ENCODE peak calls at places on chromosome 19, in six cellular contexts. U, D, X, B, W and R are unnamed samples.

GRCh38 chr19:50022823-50023222 is 2.3 kb downstream of the VRK3 start:
- DNase-seq in U (no peak), D (no peak), X (no peak), B (no peak), W (no peak), R (no peak)

GRCh38 chr19:679418-680286 is 3.5 kb downstream of the FSTL3 start:
- DNase-seq in U (peak), D (peak), X (peak), B (peak), W (peak), R (no peak)

GRCh38 chr19:50492303-50493052 is 15.8 kb upstream of the GARIN5A start:
- DNase-seq in U (no peak), D (no peak), X (no peak), B (no peak), W (no peak), R (no peak)

GRCh38 chr19:48896191-48896720 is 2.3 kb downstream of the TULP2 start:
- DNase-seq in U (no peak), D (peak), X (no peak), B (peak), W (peak), R (peak)

GRCh38 chr19:31068268-31068667 is 281.0 kb downstream of the TSHZ3 start:
- DNase-seq in U (no peak), D (no peak), X (no peak), B (no peak), W (no peak), R (no peak)

GRCh38 chr19:33819496-33819874 is 22.8 kb downstream of the KCTD15 start:
- DNase-seq in U (no peak), D (no peak), X (no peak), B (no peak), W (no peak), R (peak)

GRCh38 chr19:49786432-49786831 is 19.6 kb downstream of the AP2A1 start:
- DNase-seq in U (no peak), D (no peak), X (no peak), B (no peak), W (peak), R (no peak)

GRCh38 chr19:16627194-16627927 is 643 bp downstream of the MED26 start:
- DNase-seq in U (peak), D (peak), X (no peak), B (peak), W (no peak), R (no peak)

GRCh38 chr19:16603090-16603489 is 24.9 kb downstream of the MED26 start:
- DNase-seq in U (no peak), D (no peak), X (no peak), B (no peak), W (no peak), R (no peak)

GRCh38 chr19:48646192-48646911 is 365 bp upstream of the CA11 start:
- DNase-seq in U (peak), D (peak), X (no peak), B (peak), W (peak), R (peak)

GRCh38 chr19:7516281-7516862 is 469 bp downstream of the ZNF358 start:
- DNase-seq in U (no peak), D (no peak), X (no peak), B (no peak), W (no peak), R (no peak)

GRCh38 chr19:9128171-9128570 is 1.4 kb upstream of the OR7G3 start:
- DNase-seq in U (no peak), D (no peak), X (no peak), B (no peak), W (no peak), R (no peak)

GRCh38 chr19:50039968-50040367 is 14.2 kb downstream of the ZNF473 start:
- DNase-seq in U (no peak), D (peak), X (no peak), B (no peak), W (no peak), R (no peak)

GRCh38 chr19:34994643-34995471 is 5.3 kb upstream of the GRAMD1A start:
- DNase-seq in U (no peak), D (peak), X (no peak), B (no peak), W (no peak), R (no peak)

GRCh38 chr19:30312582-30313352 is 59.4 kb upstream of the ZNF536 start:
- DNase-seq in U (peak), D (no peak), X (no peak), B (no peak), W (no peak), R (no peak)

GRCh38 chr19:15652559-15653278 is 12.0 kb downstream of the CYP4F3 start:
- DNase-seq in U (no peak), D (no peak), X (no peak), B (no peak), W (no peak), R (no peak)

GRCh38 chr19:12733369-12733896 is 1.1 kb downstream of the TRIR start:
- DNase-seq in U (no peak), D (peak), X (no peak), B (peak), W (no peak), R (peak)

GRCh38 chr19:13286195-13286985 is 136.2 kb downstream of the IER2 start:
- DNase-seq in U (no peak), D (no peak), X (no peak), B (no peak), W (no peak), R (no peak)

GRCh38 chr19:55086730-55087541 is 11.3 kb downstream of the EPS8L1 start:
- DNase-seq in U (peak), D (peak), X (peak), B (no peak), W (peak), R (peak)

GRCh38 chr19:22116760-22117159 is 64.5 kb downstream of the ZNF257 start:
- DNase-seq in U (no peak), D (no peak), X (no peak), B (no peak), W (no peak), R (no peak)

GRCh38 chr19:50639121-50640112 is at the start of gene SYT3:
- DNase-seq in U (no peak), D (no peak), X (no peak), B (no peak), W (peak), R (peak)

GRCh38 chr19:49861541-49862410 is 5.6 kb downstream of the PNKP start:
- DNase-seq in U (no peak), D (no peak), X (no peak), B (no peak), W (peak), R (no peak)

GRCh38 chr19:38815059-38816001 is 2.6 kb upstream of the LGALS4 start:
- DNase-seq in U (no peak), D (peak), X (no peak), B (no peak), W (no peak), R (no peak)

GRCh38 chr19:27774337-27774736 is 1438.6 kb downstream of the UQCRFS1 start:
- DNase-seq in U (no peak), D (no peak), X (no peak), B (peak), W (no peak), R (no peak)

GRCh38 chr19:40233811-40234389 is 7.4 kb upstream of the CCNP start:
- DNase-seq in U (no peak), D (no peak), X (no peak), B (no peak), W (no peak), R (no peak)

GRCh38 chr19:20968092-20968491 is 45.0 kb downstream of the ZNF85 start:
- DNase-seq in U (no peak), D (no peak), X (no peak), B (no peak), W (no peak), R (no peak)

GRCh38 chr19:16367269-16367683 is 42.6 kb downstream of the KLF2 start:
- DNase-seq in U (no peak), D (no peak), X (no peak), B (peak), W (no peak), R (peak)

GRCh38 chr19:50475736-50476223 is 527 bp upstream of the EMC10 start:
- DNase-seq in U (no peak), D (no peak), X (no peak), B (no peak), W (no peak), R (no peak)

GRCh38 chr19:47239610-47240296 is 8.8 kb upstream of the BBC3 start:
- DNase-seq in U (peak), D (no peak), X (no peak), B (no peak), W (peak), R (peak)

GRCh38 chr19:11005521-11005920 is 44.7 kb downstream of the SMARCA4 start:
- DNase-seq in U (no peak), D (no peak), X (no peak), B (no peak), W (no peak), R (no peak)

GRCh38 chr19:12896460-12896859 is 5.5 kb downstream of the GCDH start:
- DNase-seq in U (no peak), D (no peak), X (no peak), B (no peak), W (no peak), R (no peak)

GRCh38 chr19:2048959-2049740 is 1.9 kb downstream of the MKNK2 start:
- DNase-seq in U (no peak), D (no peak), X (no peak), B (peak), W (no peak), R (no peak)

GRCh38 chr19:2270572-2271515 is 11.1 kb downstream of the PEAK3 start:
- DNase-seq in U (peak), D (peak), X (peak), B (peak), W (peak), R (peak)

GRCh38 chr19:7293795-7294570 is at the start of gene INSR:
- DNase-seq in U (peak), D (peak), X (peak), B (peak), W (peak), R (peak)

GRCh38 chr19:48797103-48797502 is 13.7 kb downstream of the BCAT2 start:
- DNase-seq in U (no peak), D (no peak), X (no peak), B (no peak), W (no peak), R (no peak)

GRCh38 chr19:39550197-39550596 is 10.2 kb upstream of the EID2 start:
- DNase-seq in U (no peak), D (no peak), X (no peak), B (no peak), W (no peak), R (no peak)

GRCh38 chr19:11453468-11454341 is 18.3 kb downstream of the PRKCSH start:
- DNase-seq in U (peak), D (no peak), X (no peak), B (peak), W (no peak), R (peak)

GRCh38 chr19:11657307-11657706 is 60.0 kb downstream of the ZNF627 start:
- DNase-seq in U (no peak), D (peak), X (no peak), B (no peak), W (no peak), R (no peak)

DNA sequence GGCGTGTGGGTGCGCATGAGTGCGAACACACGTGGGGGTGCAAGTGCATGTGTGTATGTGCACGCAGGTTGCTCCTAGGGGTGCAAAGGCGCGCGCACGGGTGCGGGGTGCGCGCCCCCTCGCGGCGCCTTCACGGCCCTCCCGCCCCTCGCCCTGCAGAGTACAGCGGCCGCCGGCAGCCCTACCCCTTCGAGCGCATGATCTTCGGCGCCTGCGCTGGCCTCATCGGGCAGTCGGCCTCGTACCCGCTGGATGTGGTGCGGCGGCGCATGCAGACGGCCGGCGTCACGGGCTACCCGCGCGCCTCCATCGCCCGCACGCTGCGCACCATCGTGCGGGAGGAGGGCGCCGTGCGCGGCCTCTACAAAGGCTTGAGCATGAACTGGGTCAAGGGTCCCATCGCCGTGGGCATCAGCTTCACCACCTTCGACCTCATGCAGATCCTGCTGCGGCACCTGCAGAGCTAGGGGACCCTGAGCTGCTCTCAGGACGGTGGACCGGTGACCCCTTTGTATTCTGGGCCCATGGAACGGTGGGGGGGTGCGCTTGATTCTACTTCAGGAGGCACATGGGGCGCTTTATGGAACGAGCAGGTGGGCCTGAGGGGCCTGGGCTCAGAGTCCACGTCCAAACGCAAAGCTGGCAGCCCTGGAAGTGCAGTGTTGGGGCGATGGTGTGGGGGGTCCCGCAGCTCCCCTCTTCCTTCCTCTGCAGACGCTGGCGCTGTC is 27.7 kb downstream of the TMEM161A start:
- DNase-seq in U (peak), D (no peak), X (no peak), B (no peak), W (no peak), R (peak)
- TF ChIP-seq CTCF in U (no peak), D (peak), X (peak), B (peak), W (no peak), R (peak)

GRCh38 chr19:42113641-42114348 is 18.5 kb downstream of the POU2F2 start:
- DNase-seq in U (peak), D (no peak), X (peak), B (peak), W (no peak), R (peak)
- TF ChIP-seq CTCF in U (no peak), D (no peak), X (peak), B (peak), W (no peak), R (no peak)

DNA sequence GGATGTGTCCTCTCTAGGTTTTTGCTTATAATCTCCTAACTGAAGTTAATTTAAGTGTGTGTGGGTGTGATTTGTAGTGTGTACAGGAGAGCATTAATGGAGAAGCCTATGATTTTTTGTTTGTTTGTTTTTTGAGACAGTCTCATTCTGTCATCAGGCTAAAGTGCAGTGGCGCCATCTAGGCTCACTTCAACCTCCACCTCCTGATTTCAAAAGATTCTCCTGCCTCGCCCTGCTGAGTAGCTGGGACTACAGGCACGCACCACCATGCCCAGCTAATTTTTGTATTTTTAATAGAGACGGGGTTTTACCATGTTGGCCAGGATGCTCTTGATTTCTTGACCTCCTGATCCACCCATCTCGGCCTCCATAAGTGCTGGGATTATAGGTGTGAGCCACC is 20.6 kb downstream of the ZNF701 start:
- DNase-seq in U (no peak), D (no peak), X (no peak), B (no peak), W (no peak), R (no peak)
- TF ChIP-seq CTCF in U (no peak), D (no peak), X (no peak), B (peak), W (no peak), R (no peak)

GRCh38 chr19:4624733-4625362 is 14.5 kb upstream of the TNFAIP8L1 start:
- DNase-seq in U (no peak), D (no peak), X (no peak), B (no peak), W (no peak), R (peak)
- TF ChIP-seq CTCF in U (no peak), D (no peak), X (peak), B (peak), W (no peak), R (no peak)

GRCh38 chr19:58561373-58562125 is 3.1 kb upstream of the UBE2M start:
- DNase-seq in U (no peak), D (no peak), X (no peak), B (no peak), W (no peak), R (no peak)

GRCh38 chr19:58562126-58563033 is 4.0 kb upstream of the UBE2M start:
- DNase-seq in U (peak), D (peak), X (no peak), B (no peak), W (no peak), R (no peak)

GRCh38 chr19:58560007-58560887 is 1.8 kb upstream of the UBE2M start:
- DNase-seq in U (no peak), D (peak), X (no peak), B (no peak), W (no peak), R (no peak)

GRCh38 chr19:58559275-58560006 is 1.0 kb upstream of the UBE2M start:
- DNase-seq in U (peak), D (peak), X (peak), B (peak), W (peak), R (peak)

GRCh38 chr19:58560921-58561320 is 2.5 kb upstream of the UBE2M start:
- DNase-seq in U (no peak), D (no peak), X (no peak), B (no peak), W (no peak), R (no peak)
- TF ChIP-seq CTCF in U (no peak), D (no peak), X (no peak), B (no peak), W (no peak), R (no peak)

DNA sequence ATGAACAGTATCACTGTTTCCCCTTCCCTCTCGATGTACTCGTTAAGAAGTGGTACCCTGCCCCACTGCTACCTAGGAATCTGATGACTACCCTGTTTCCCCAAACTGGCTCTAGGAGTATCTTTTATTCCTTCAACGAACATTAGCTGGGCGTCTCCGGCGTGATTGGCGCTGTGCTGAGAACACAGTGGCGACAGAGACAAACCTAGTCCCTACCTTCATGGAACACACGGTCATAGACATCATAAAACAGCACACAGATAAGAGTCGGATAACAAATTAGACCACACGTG is 730 bp downstream of the SYMPK start:
- DNase-seq in U (no peak), D (no peak), X (no peak), B (no peak), W (no peak), R (no peak)
- TF ChIP-seq CTCF in U (no peak), D (no peak), X (no peak), B (peak), W (no peak), R (no peak)